ENCODE peak calls at places on chromosomes 12 and 14, in four cellular contexts. B, W, U and H are unnamed samples.

GRCh38 chr12:125140239-125140917 is 75.1 kb downstream of the AACS start:
- DNase-seq in W (peak), B (no peak), U (no peak), H (no peak)

GRCh38 chr12:100795193-100796179 is 910 bp downstream of the ANO4 start:
- DNase-seq in U (no peak), B (no peak), W (peak), H (no peak)

GRCh38 chr12:60535363-60535762 is 939.5 kb downstream of the SLC16A7 start:
- DNase-seq in W (no peak), U (no peak), B (peak), H (peak)

GRCh38 chr14:61470954-61471279 is 149.5 kb downstream of the PRKCH start:
- DNase-seq in W (no peak), U (no peak), B (no peak), H (no peak)

GRCh38 chr14:80385340-80385739 is 174.0 kb upstream of the DIO2 start:
- DNase-seq in U (no peak), W (no peak), B (no peak), H (no peak)

GRCh38 chr12:49658276-49658675 is 34.9 kb downstream of the PRPF40B start:
- DNase-seq in U (no peak), W (no peak), B (no peak), H (no peak)

GRCh38 chr14:84129028-84129427 is 1400.9 kb upstream of the FLRT2 start:
- DNase-seq in W (no peak), U (no peak), B (peak), H (no peak)

GRCh38 chr12:112967306-112967705 is 11.0 kb upstream of the OAS2 start:
- DNase-seq in B (no peak), W (peak), U (no peak), H (no peak)

GRCh38 chr12:108495054-108495453 is 20.0 kb upstream of the FICD start:
- DNase-seq in B (peak), U (no peak), W (peak), H (peak)

GRCh38 chr12:85872497-85873091 is 1.5 kb upstream of the NTS start:
- DNase-seq in B (no peak), U (peak), W (no peak), H (peak)

GRCh38 chr14:68261092-68261842 is 441.7 kb downstream of the RAD51B start:
- DNase-seq in W (peak), B (peak), U (no peak), H (no peak)

GRCh38 chr12:54217774-54218221 is 29.0 kb upstream of the SMUG1 start:
- DNase-seq in B (no peak), U (no peak), W (peak), H (peak)

GRCh38 chr12:132610051-132610759 is at the start of gene LRCOL1:
- DNase-seq in B (peak), U (no peak), W (peak), H (peak)

GRCh38 chr14:64943981-64944520 is 1.5 kb upstream of the GPX2 start:
- DNase-seq in W (peak), B (no peak), U (no peak), H (no peak)

GRCh38 chr12:32284561-32284960 is 114.8 kb upstream of the FGD4 start:
- DNase-seq in W (no peak), U (no peak), B (no peak), H (no peak)

GRCh38 chr12:88418856-88419497 is 161.3 kb downstream of the KITLG start:
- DNase-seq in W (no peak), B (no peak), U (no peak), H (peak)

GRCh38 chr14:20501346-20501745 is 4.0 kb upstream of the RNASE10 start:
- DNase-seq in B (no peak), U (no peak), W (no peak), H (peak)

GRCh38 chr14:37858733-37859132 is 263.3 kb downstream of the TTC6 start:
- DNase-seq in U (no peak), B (no peak), W (no peak), H (no peak)

GRCh38 chr14:62077676-62078261 is 315.5 kb downstream of the SNAPC1 start:
- DNase-seq in B (no peak), W (no peak), U (no peak), H (no peak)

GRCh38 chr12:7060353-7060954 is at the start of gene C1S:
- DNase-seq in U (no peak), B (peak), W (peak), H (peak)

GRCh38 chr14:54420478-54421116 is 20.6 kb downstream of the CNIH1 start:
- DNase-seq in W (peak), B (peak), U (no peak), H (peak)

GRCh38 chr12:53194973-53195372 is 12.1 kb downstream of the ITGB7 start:
- DNase-seq in B (no peak), W (no peak), U (no peak), H (no peak)

GRCh38 chr12:40226652-40227051 is 1.9 kb downstream of the LRRK2 start:
- DNase-seq in W (no peak), U (no peak), B (no peak), H (peak)

GRCh38 chr12:40224439-40225291 is at the start of gene LRRK2:
- DNase-seq in U (no peak), W (peak), B (peak), H (peak)

GRCh38 chr12:40225337-40225983 is 663 bp downstream of the LRRK2 start:
- DNase-seq in W (no peak), B (no peak), U (no peak), H (no peak)

GRCh38 chr12:40227447-40227846 is 2.6 kb downstream of the LRRK2 start:
- DNase-seq in B (no peak), W (no peak), U (no peak), H (no peak)

GRCh38 chr12:40225984-40226602 is 1.3 kb downstream of the LRRK2 start:
- DNase-seq in U (no peak), B (no peak), W (no peak), H (no peak)
- H3K4me3 ChIP-seq in U (no peak), B (no peak), W (no peak), H (no peak)

DNA sequence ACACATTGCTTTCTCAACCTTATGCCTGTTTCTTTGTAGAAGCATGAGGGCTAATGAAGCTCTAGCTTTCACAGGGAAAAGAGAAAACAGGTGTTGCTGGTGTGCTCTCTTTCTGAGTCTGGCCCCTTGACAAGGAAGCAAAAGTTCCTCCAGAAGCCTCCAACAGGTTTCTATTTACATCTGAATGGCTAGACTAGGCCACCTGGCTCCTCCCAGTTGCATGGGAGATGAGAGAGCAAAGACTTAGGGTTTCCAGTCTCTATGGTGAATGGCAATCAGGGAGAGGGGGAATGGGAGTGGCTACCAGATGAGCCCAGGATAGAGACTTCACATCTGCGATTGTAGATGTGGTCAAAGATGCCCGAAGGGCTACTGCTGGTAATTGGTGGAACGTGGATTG is 138.1 kb upstream of the PLXNC1 start:
- DNase-seq in U (no peak), B (no peak), W (peak), H (no peak)
- H3K4me3 ChIP-seq in U (no peak), B (no peak), W (no peak), H (no peak)

GRCh38 chr14:59333668-59334067 is 131.5 kb downstream of the GPR135 start:
- DNase-seq in B (no peak), W (no peak), U (no peak), H (peak)
- H3K4me3 ChIP-seq in B (no peak), W (no peak), U (no peak), H (no peak)

GRCh38 chr14:52663850-52664249 is 31.5 kb downstream of the ERO1A start:
- DNase-seq in U (no peak), W (peak), B (no peak), H (no peak)

GRCh38 chr14:52661314-52661713 is 34.0 kb downstream of the ERO1A start:
- DNase-seq in U (no peak), W (no peak), B (no peak), H (no peak)

DNA sequence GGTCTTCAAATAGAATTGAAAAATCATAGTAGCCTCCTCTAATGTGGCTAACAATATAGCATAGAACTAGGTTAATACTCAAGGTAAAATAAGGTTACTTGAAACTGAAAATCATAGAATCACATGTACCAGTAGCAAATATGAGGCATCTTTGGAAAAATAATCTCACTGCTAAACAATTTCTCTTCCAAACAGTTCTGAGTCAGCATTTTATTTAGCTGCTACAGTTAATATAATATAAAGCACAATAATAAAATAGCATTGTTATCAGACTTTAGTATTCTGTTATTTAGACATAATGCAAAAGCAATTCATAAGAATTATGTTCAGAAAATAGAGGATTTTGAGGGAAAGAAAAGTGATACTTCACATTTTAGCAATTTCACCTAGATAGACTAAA is 35.0 kb downstream of the ERO1A start:
- DNase-seq in W (no peak), B (no peak), U (no peak), H (no peak)
- H3K4me3 ChIP-seq in W (no peak), B (no peak), U (no peak), H (no peak)

GRCh38 chr12:2998789-2999264 is 39.6 kb downstream of the TEAD4 start:
- DNase-seq in B (no peak), W (peak), U (no peak), H (peak)
- H3K4me3 ChIP-seq in B (no peak), W (no peak), U (no peak), H (no peak)

DNA sequence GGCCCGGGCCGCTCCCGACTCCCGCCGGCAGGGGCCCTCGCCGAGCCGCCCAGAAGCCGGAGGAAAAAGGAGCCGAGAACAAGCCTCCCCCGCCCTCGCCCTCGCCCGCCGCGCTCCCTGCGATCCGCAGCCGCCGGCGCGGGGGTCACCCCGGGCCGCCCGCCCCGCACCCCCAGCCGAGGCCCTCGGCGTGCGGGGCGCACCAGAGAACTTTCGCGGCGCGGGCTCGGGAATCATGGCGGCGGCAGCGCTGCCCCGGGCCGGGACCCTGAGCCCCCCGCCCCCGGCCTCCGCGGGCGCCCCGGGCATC is 519 bp downstream of the CDK2AP1 start:
- DNase-seq in W (peak), U (no peak), B (peak), H (peak)
- H3K4me3 ChIP-seq in W (no peak), U (peak), B (peak), H (peak)

GRCh38 chr12:20423557-20423956 is 55.2 kb downstream of the PDE3A start:
- DNase-seq in W (peak), B (no peak), U (no peak), H (no peak)

GRCh38 chr12:20426956-20427355 is 58.6 kb downstream of the PDE3A start:
- DNase-seq in W (no peak), B (no peak), U (no peak), H (no peak)

GRCh38 chr12:20421338-20421890 is 53.1 kb downstream of the PDE3A start:
- DNase-seq in U (no peak), W (peak), B (no peak), H (peak)

GRCh38 chr12:20429876-20430275 is 61.5 kb downstream of the PDE3A start:
- DNase-seq in W (no peak), U (no peak), B (no peak), H (peak)

DNA sequence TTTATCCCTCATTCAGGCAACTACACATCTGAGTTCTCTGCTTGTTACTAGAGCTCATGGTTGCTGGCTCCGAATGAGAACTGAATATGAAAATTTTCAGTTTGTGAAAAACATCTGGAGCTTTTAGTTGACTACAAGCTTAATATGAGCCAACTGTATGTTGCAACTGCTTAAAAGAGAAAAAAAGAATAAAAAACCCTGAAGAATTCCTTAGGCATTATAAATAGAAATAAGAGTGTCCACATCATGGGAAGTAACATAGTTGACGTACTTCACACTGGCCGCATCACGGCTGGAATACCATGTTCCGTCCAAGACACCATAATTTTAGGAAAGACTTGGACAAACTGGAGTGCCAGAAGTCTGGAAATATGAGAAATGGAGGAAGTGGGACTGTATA is 57.9 kb downstream of the PDE3A start:
- DNase-seq in B (no peak), W (no peak), U (no peak), H (no peak)
- H3K4me3 ChIP-seq in B (no peak), W (no peak), U (no peak), H (no peak)

DNA sequence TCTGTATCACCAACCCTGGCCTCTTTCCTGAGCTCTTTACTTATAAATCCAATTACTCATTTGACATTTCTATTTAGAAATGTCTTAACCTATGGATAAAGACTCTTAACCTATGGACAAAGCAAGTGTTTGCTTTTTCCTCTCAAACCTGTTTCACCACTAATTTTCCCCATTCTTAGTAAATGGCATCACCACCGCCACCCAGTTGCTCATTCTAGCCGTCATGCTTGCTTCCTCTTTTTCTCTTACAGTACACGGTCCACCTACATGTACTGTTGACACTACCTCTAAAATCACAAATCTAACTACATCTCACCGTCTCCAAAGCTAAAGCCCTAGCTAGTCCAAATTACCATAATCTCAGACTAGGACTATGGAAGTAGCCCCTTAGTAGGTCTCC is 60.0 kb downstream of the CAPS2 start:
- DNase-seq in W (no peak), B (no peak), U (no peak), H (no peak)
- H3K4me3 ChIP-seq in W (no peak), B (no peak), U (no peak), H (no peak)

DNA sequence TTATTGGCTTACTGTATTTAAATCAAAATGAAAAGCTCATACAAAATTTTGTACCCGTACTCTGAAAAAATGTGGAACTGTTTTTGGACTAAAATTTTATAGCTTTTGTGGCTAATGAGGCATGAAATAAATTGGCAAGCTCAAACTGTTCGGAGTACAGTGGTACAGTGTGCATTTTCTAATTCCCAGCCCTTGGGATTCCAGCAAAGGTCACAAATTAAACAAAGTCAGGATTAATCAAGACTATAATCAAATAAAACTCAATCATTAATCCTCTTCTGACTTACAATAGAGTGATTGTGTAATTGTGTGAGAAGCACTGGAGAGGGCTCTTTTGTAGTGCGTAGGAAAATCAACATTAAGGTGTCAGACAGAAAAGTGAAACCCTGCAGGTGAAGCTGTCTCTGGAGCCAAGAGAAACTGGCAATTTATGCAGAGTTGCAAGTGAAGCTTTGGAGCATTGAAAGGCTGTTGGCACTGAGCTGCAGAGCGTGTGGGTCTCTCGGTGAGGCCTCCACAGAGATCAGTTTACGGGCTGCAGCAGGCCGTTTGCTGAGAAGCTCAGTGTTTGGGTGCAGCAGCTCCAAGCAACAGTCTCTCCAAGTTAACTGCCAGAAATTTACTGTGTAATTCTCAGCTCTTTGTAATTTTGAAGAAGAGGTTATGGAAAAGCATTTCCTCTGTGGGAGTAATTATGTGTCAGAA is 275.9 kb downstream of the FBXL14 start:
- DNase-seq in U (no peak), W (peak), B (peak), H (peak)
- H3K4me3 ChIP-seq in U (no peak), W (peak), B (no peak), H (no peak)

GRCh38 chr12:123675436-123675835 is 4.5 kb downstream of the TCTN2 start:
- DNase-seq in B (no peak), U (no peak), W (no peak), H (no peak)

GRCh38 chr12:123670882-123671728 is at the start of gene TCTN2:
- DNase-seq in B (peak), U (peak), W (peak), H (peak)

GRCh38 chr12:123667771-123668170 is 3.1 kb upstream of the TCTN2 start:
- DNase-seq in U (no peak), W (no peak), B (no peak), H (no peak)

GRCh38 chr12:123671876-123672275 is 963 bp downstream of the TCTN2 start:
- DNase-seq in B (no peak), U (no peak), W (no peak), H (peak)
- H3K4me3 ChIP-seq in B (peak), U (no peak), W (peak), H (peak)